ENCODE peak calls at places on chromosomes 3 and 15, in ten cellular contexts. B, Z, U, M, A, D, C, W, V and T are unnamed samples.

GRCh38 chr3:194640829-194641228 is 7.6 kb upstream of the TMEM44 start:
- DNase-seq in Z (peak; percentile 9), B (no peak), M (no peak), C (no peak), A (no peak), D (no peak), W (no peak), V (peak; percentile 8), U (no peak), T (peak; percentile 17)

GRCh38 chr3:129525341-129525968 is 3.0 kb upstream of the RHO start:
- DNase-seq in M (no peak), U (no peak), D (no peak), V (no peak), B (no peak), C (no peak), Z (peak; percentile 79), W (peak; percentile 67), A (no peak), T (peak; percentile 52)

GRCh38 chr3:55369491-55369890 is 117.6 kb downstream of the WNT5A start:
- DNase-seq in D (no peak), V (no peak), W (no peak), Z (no peak), C (no peak), B (no peak), A (no peak), U (no peak), M (no peak), T (no peak)

GRCh38 chr15:28106294-28107110 is 7.4 kb upstream of the OCA2 start:
- DNase-seq in U (peak; percentile 40), Z (no peak), W (no peak), M (no peak), C (no peak), A (no peak), V (no peak), D (peak; percentile 65), B (no peak), T (no peak)

GRCh38 chr3:112858410-112859069 is 11.9 kb upstream of the CD200R1L start:
- DNase-seq in U (no peak), B (no peak), W (peak; percentile 21), C (no peak), Z (peak; percentile 10), V (no peak), D (no peak), A (no peak), M (no peak), T (no peak)

GRCh38 chr3:158094917-158095301 is 11.3 kb downstream of the SHOX2 start:
- DNase-seq in U (no peak), Z (no peak), V (no peak), D (no peak), M (no peak), A (no peak), B (no peak), C (no peak), W (no peak), T (no peak)

GRCh38 chr3:54123538-54124196 is 1.3 kb downstream of the CACNA2D3 start:
- DNase-seq in U (no peak), D (no peak), Z (no peak), M (no peak), C (no peak), A (no peak), V (no peak), W (no peak), B (no peak), T (peak; percentile 5)

GRCh38 chr3:177977381-177978158 is 558.7 kb upstream of the KCNMB2 start:
- DNase-seq in D (no peak), W (peak; percentile 89), B (no peak), Z (peak; percentile 96), M (peak; percentile 47), V (peak; percentile 18), A (no peak), U (no peak), C (no peak), T (peak; percentile 89)

GRCh38 chr3:101381809-101382208 is 61.4 kb upstream of the IMPG2 start:
- DNase-seq in B (no peak), Z (peak; percentile 58), C (peak; percentile 53), V (peak; percentile 6), D (no peak), M (peak; percentile 27), U (no peak), A (no peak), W (peak; percentile 5), T (peak; percentile 62)

GRCh38 chr15:65902373-65902772 is 33.1 kb downstream of the RAB11A start:
- DNase-seq in U (no peak), Z (peak; percentile 6), V (peak; percentile 65), B (peak; percentile 41), C (no peak), D (peak; percentile 69), M (no peak), A (no peak), W (no peak), T (peak; percentile 5)

DNA sequence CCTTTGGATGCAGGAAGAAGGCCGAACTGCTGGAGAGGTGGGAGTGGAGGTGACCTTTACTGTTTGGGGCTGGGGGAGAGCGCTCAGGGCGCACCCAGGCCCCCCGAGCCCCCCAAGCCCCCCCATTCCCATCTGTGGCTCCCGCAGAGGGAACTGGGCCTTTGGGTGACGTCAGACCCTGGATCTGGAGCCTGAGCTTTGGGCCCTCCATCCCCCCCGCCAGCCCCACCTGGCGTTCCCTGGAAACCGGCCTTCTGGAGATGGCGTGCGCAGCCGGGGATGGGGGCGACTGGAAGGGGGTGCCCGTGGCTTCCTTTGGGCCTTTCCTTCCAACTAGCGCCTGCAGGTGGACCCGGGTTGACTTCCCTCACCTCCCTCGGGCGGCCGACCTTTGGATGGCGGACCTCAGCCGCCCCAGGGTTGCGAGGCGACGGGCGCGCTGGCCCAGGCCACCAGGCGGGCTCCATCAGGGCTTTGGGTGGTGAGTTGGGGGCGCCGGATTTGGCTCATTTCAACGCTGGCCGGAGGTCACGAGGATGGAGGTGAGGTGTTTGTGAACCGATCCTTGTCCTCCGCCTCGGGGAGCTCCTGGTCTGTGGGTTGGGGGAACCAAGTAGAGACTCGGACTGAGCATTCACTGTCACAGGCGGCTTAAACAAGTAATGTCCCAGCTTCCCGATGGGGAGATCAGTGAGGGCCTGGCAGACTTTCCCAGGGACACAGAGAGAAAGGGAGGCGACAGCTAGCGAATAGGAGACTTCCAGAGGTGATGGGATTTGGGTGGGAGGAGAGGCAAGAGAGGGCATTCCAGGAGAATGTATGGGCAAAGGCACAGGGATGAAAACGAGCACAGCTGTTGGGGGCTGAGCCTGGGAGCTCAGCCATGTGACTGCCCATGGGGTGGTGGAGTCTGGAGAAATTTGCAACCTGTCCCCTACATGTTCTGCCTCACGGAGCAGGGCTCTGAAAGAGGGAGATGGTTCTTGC is 709 bp downstream of the SCAMP5 start:
- DNase-seq in C (no peak), Z (no peak), U (peak; percentile 59), A (no peak), V (no peak), D (no peak), M (no peak), W (no peak), B (peak; percentile 19), T (no peak)
- TF ChIP-seq CTCF in C (no peak), Z (no peak), U (no peak), A (no peak), V (no peak), D (no peak), M (no peak), W (no peak), B (no peak), T (no peak)

GRCh38 chr15:48955370-48955769 is 8.3 kb downstream of the SHC4 start:
- DNase-seq in V (no peak), A (no peak), B (no peak), W (no peak), M (no peak), Z (no peak), U (no peak), C (no peak), D (no peak), T (no peak)
- H3K4me3 ChIP-seq in V (no peak overlapping the region), A (no peak overlapping the region), B (no peak overlapping the region), W (no peak overlapping the region), M (no peak overlapping the region), Z (no peak overlapping the region), U (no peak overlapping the region), C (no peak overlapping the region), D (no peak overlapping the region), T (no peak overlapping the region)

GRCh38 chr3:185455860-185456259 is 43.0 kb downstream of the TMEM41A start:
- DNase-seq in B (no peak), Z (no peak), V (no peak), D (no peak), M (no peak), C (no peak), U (no peak), A (no peak), W (no peak), T (no peak)
- TF ChIP-seq CTCF in B (no peak), Z (no peak), V (peak; percentile 24), D (peak; percentile 15), M (no peak), C (no peak), U (no peak), A (no peak), W (peak; percentile 37), T (no peak)

GRCh38 chr3:39780352-39780751 is 29.1 kb upstream of the MYRIP start:
- DNase-seq in D (no peak), B (no peak), W (no peak), U (no peak), M (no peak), Z (no peak), V (no peak), A (no peak), C (no peak), T (no peak)

GRCh38 chr3:39781025-39781424 is 28.4 kb upstream of the MYRIP start:
- DNase-seq in C (no peak), D (no peak), A (no peak), B (no peak), W (no peak), M (no peak), V (no peak), U (no peak), Z (no peak), T (no peak)

GRCh38 chr3:39783730-39784129 is 25.7 kb upstream of the MYRIP start:
- DNase-seq in W (no peak), C (no peak), B (no peak), Z (no peak), U (no peak), M (no peak), D (no peak), A (no peak), V (no peak), T (no peak)

GRCh38 chr3:39781632-39782031 is 27.8 kb upstream of the MYRIP start:
- DNase-seq in D (no peak), B (no peak), Z (no peak), M (no peak), U (no peak), V (no peak), C (no peak), A (no peak), W (no peak), T (no peak)

DNA sequence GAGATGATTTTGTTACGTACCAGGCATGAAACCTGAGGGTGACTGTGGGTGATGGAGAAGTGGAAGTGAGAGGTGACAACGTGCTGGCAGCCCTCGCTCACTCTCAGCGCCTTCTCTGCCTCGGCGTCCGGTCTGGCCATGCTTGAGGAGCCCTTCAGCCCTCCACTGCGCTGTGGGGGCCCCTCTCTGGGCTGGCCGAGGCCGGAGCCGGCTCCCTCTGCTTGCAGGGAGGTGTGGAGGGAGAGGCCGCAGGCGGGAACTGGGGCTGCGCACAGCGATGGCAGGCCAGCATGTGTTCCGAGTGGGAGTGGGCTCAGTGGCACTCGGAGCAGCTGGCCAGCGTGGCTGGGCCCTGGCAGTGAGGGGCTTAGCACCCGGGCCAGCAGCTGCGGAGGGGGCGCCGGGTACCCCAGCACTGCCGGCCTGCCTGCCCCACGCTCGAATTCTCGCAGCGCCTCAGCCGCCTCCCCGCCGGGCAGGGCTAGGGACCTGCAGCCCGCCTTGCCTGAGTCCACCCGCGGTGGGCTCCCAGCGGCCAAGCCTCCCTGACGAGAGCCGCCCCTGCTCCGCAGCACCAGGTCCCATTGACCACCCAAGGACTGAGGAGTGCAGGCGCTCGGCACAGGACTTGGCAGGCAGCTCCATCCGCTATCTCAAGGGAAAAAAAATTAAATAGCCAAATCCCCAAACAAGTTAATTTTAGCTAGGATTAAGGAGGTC is 29.7 kb upstream of the MYRIP start:
- DNase-seq in M (no peak), D (peak; percentile 59), Z (no peak), A (no peak), W (no peak), V (no peak), B (no peak), U (no peak), C (no peak), T (no peak)
- H3K4me3 ChIP-seq in M (no peak overlapping the region), D (no peak overlapping the region), Z (no peak overlapping the region), A (no peak overlapping the region), W (no peak overlapping the region), V (no peak overlapping the region), B (no peak overlapping the region), U (no peak overlapping the region), C (no peak overlapping the region), T (no peak overlapping the region)